ENCODE peak calls at places on chromosomes 3 and 15, in six cellular contexts. Y is A549, M is activated B cell treated with CpG ODN at 0.5 μM for 24 hours, S is GM13976, L is Peyer's patch, Q is GM23338. P is an unnamed sample.
A peak's percentile ranks its signal among the peaks of the same experiment; 100 is the strongest.

GRCh38 chr3:40046149-40046548 is 236.7 kb downstream of the MYRIP start:
- DNase-seq in Q (no peak), M (no peak), Y (no peak), L (no peak), S (no peak), P (no peak)

GRCh38 chr3:172259191-172259590 is 189.1 kb downstream of the GHSR start:
- DNase-seq in Q (no peak), L (no peak), Y (no peak), S (no peak), M (no peak), P (no peak)

GRCh38 chr15:81118361-81118760 is 15.7 kb upstream of the CFAP161 start:
- DNase-seq in L (no peak), S (no peak), Y (no peak), Q (peak; percentile 46), M (no peak), P (no peak)

GRCh38 chr15:89490550-89491315 is 5.7 kb downstream of the RHCG start:
- DNase-seq in S (no peak), Y (no peak), Q (no peak), L (no peak), M (no peak), P (no peak)

GRCh38 chr15:57256941-57257340 is 119.4 kb upstream of the CGNL1 start:
- DNase-seq in L (no peak), Q (no peak), M (no peak), S (no peak), Y (no peak), P (no peak)

GRCh38 chr3:14472471-14473351 is 67.4 kb downstream of the GRIP2 start:
- DNase-seq in Y (peak; percentile 73), Q (no peak), L (no peak), S (no peak), M (no peak), P (no peak)

GRCh38 chr3:133466531-133467386 is 66.9 kb downstream of the BFSP2 start:
- DNase-seq in S (no peak), L (no peak), M (peak; percentile 44), Q (no peak), Y (no peak), P (peak; percentile 26)

GRCh38 chr15:101342065-101342464 is 47.0 kb upstream of the SNRPA1 start:
- DNase-seq in L (no peak), M (no peak), Y (no peak), Q (no peak), S (no peak), P (no peak)

GRCh38 chr3:57815034-57815433 is 58.9 kb downstream of the SLMAP start:
- DNase-seq in L (no peak), Y (no peak), S (no peak), M (no peak), Q (no peak), P (no peak)

GRCh38 chr3:141950572-141951493 is 74.4 kb downstream of the ATP1B3 start:
- DNase-seq in M (no peak), L (no peak), Q (no peak), Y (no peak), S (no peak), P (no peak)

GRCh38 chr15:73984208-73984979 is 7.7 kb downstream of the STOML1 start:
- DNase-seq in L (no peak), S (no peak), Q (no peak), M (no peak), Y (no peak), P (no peak)

GRCh38 chr3:70000563-70001081 is 1.1 kb downstream of the SAMMSON start:
- DNase-seq in L (no peak), Y (no peak), Q (no peak), S (no peak), M (no peak), P (no peak)

GRCh38 chr3:78963771-78964170 is 804.0 kb downstream of the ROBO1 start:
- DNase-seq in Q (no peak), S (no peak), Y (no peak), L (no peak), M (no peak), P (no peak)

GRCh38 chr3:150223090-150223489 is 185.0 kb upstream of the TSC22D2 start:
- DNase-seq in Y (no peak), M (no peak), L (no peak), S (no peak), Q (no peak), P (no peak)

GRCh38 chr3:120402257-120402656 is 48.5 kb downstream of the FSTL1 start:
- DNase-seq in L (no peak), S (no peak), Q (no peak), Y (no peak), M (no peak), P (no peak)
- TF ChIP-seq CTCF in L (no peak), S (no peak), Q (no peak), Y (no peak), M (no peak), P (no peak)

GRCh38 chr3:56788506-56788905 is 13.2 kb downstream of the ARHGEF3 start:
- DNase-seq in Q (no peak), M (no peak), Y (no peak), S (no peak), L (no peak), P (no peak)
- TF ChIP-seq CTCF in Q (no peak), M (no peak), Y (no peak), S (no peak), L (no peak), P (no peak)

DNA sequence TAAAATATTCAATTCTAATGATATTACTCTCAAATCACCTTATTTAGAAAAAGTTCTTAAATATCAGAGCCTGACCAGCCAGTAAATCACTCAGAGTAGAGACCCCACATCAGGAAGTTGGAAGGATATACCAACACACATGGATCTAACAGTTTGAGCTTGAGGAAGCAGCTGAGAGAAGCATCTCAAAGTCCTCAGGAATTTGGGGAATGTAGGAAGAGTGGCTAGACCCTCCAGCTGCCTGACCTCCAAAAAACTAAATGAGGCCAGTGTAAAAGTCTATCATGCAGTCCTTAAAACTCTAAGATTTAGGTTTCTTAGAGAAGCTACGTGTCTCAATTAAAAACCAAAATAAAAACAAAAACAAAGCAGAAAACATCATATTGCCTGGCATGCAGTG is 55.4 kb downstream of the SETD2 start:
- DNase-seq in M (no peak), Q (peak; percentile 85), L (no peak), S (no peak), Y (no peak), P (no peak)
- TF ChIP-seq CTCF in M (no peak), Q (no peak), L (no peak), S (no peak), Y (no peak), P (no peak)

GRCh38 chr15:65869954-65870871 is 922 bp downstream of the RAB11A start:
- DNase-seq in L (peak; percentile 63), S (no peak), Q (peak; percentile 62), M (no peak), Y (no peak), P (no peak)
- TF ChIP-seq CTCF in L (no peak), S (no peak), Q (no peak), M (no peak), Y (no peak), P (no peak)

GRCh38 chr3:98991393-98991792 is 89.9 kb upstream of the DCBLD2 start:
- DNase-seq in Q (peak; percentile 11), Y (no peak), M (no peak), S (no peak), L (no peak), P (no peak)
- TF ChIP-seq CTCF in Q (peak; percentile 29), Y (peak; percentile 26), M (no peak), S (no peak), L (no peak), P (peak; percentile 24)

GRCh38 chr3:197802505-197803459 is 11.7 kb downstream of the LRCH3 start:
- DNase-seq in M (no peak), L (no peak), Q (peak; percentile 52), Y (no peak), S (no peak), P (no peak)
- TF ChIP-seq CTCF in M (no peak), L (peak; percentile 3), Q (peak; percentile 59), Y (no peak), S (peak; percentile 34), P (peak; percentile 13)

DNA sequence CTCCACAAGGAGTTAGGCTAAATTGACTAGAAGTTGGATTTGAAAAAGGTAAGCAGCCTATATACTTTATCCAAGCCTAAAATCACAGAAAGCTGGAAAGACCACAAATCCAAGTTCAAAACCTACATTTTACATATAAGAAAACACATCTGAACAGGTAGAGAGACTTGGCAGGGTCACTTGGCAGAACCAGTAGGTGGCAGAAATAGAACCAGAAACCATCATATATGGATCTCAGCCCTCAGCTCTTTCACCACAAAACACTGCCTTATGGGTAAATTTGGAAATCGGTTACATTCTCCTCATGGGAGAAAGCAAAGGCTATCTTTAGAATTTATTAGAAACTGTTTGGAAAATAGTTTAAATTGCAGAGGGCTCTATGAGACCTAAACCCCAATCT is 44.2 kb downstream of the MKRN2 start:
- DNase-seq in Y (peak; percentile 21), S (no peak), L (no peak), M (no peak), Q (no peak), P (no peak)
- TF ChIP-seq CTCF in Y (no peak), S (peak; percentile 6), L (no peak), M (no peak), Q (peak; percentile 18), P (peak; percentile 4)

DNA sequence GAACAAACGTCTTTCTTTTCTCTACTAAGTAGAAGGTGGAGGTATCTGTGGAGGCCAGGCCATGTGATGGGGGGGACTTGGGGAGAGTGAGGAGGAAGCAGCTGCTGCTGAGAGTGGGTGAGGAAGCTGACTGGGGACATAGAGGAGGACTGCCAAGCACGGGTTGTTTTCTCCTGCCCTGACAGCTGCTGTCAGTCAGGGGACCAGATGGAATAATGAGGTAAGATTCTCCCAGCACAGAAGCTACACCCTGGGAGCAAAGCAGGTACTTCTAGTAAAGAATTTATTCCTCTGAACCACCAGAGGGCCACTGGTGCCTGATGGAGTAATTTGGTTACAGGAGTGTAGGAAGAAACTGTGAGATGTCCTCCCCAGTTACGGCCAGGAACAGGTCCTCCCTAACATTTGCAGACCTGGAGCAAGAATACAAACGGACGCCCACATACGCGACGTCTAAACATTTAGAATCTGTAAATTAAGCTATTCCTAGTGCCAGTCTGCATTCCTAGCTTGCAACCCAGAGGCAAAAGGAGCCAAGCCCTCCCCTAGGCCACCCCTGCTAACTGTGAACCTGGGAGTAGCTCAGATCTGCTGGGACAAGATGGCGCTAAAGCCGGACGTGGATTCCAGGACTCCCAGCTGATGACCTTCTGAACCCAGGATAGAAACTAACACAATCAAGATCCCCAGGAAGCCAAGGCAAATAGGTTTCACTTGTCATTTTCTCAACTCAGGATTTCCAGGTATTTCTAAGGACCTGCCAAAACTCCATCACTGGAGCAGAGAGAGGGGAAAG is 14.8 kb downstream of the CRYGS start:
- DNase-seq in Q (peak; percentile 19), S (no peak), M (no peak), L (no peak), Y (no peak), P (no peak)
- TF ChIP-seq CTCF in Q (peak; percentile 33), S (peak; percentile 30), M (no peak), L (no peak), Y (no peak), P (peak; percentile 18)

GRCh38 chr3:170484869-170485268 is 66.2 kb downstream of the CLDN11 start:
- DNase-seq in S (no peak), L (no peak), Y (no peak), M (no peak), Q (no peak), P (no peak)

GRCh38 chr3:170485696-170486095 is 67.0 kb downstream of the CLDN11 start:
- DNase-seq in S (no peak), L (no peak), Q (no peak), Y (no peak), M (no peak), P (no peak)

GRCh38 chr3:170482199-170482598 is 63.5 kb downstream of the CLDN11 start:
- DNase-seq in Q (no peak), S (no peak), M (no peak), L (no peak), Y (no peak), P (no peak)

GRCh38 chr3:170485294-170485693 is 66.6 kb downstream of the CLDN11 start:
- DNase-seq in L (no peak), M (no peak), Q (no peak), S (no peak), Y (no peak), P (no peak)

GRCh38 chr3:170483485-170484262 is 65.0 kb downstream of the CLDN11 start:
- DNase-seq in Q (peak; percentile 44), L (no peak), Y (peak; percentile 20), M (no peak), S (no peak), P (no peak)
- TF ChIP-seq CTCF in Q (peak; percentile 42), L (no peak), Y (no peak), M (no peak), S (no peak), P (no peak)